ENCODE peak calls at places on chromosome 13, in six cellular contexts. B, K, O, N, J and I are unnamed samples.

GRCh38 chr13:37602743-37603381 is 4.3 kb upstream of the POSTN start:
- DNase-seq in B (no peak), K (peak; percentile 19), N (no peak), O (no peak), J (peak; percentile 52), I (no peak)

GRCh38 chr13:37326319-37326718 is 220.9 kb upstream of the CSNK1A1L start:
- DNase-seq in O (no peak), J (peak; percentile 35), B (no peak), N (no peak), K (no peak), I (no peak)

GRCh38 chr13:91740811-91741210 is 342.4 kb downstream of the GPC5 start:
- DNase-seq in J (no peak), K (no peak), N (no peak), B (no peak), O (no peak), I (no peak)

GRCh38 chr13:113170503-113170902 is 12.1 kb downstream of the PROZ start:
- DNase-seq in K (no peak), N (no peak), J (no peak), B (no peak), O (no peak), I (no peak)

GRCh38 chr13:40340368-40341085 is 325.9 kb downstream of the FOXO1 start:
- DNase-seq in K (no peak), O (no peak), N (no peak), B (no peak), J (peak; percentile 3), I (no peak)

GRCh38 chr13:99981115-99982020 is at the start of gene ZIC2:
- DNase-seq in B (no peak), J (no peak), K (no peak), N (no peak), O (peak; percentile 57), I (peak; percentile 61)

GRCh38 chr13:66501187-66501586 is 728.9 kb downstream of the PCDH9 start:
- DNase-seq in K (no peak), N (no peak), B (no peak), J (peak; percentile 4), O (no peak), I (no peak)

GRCh38 chr13:108525867-108526266 is 103.5 kb upstream of the MYO16 start:
- DNase-seq in J (no peak), O (no peak), B (no peak), N (no peak), K (no peak), I (no peak)

GRCh38 chr13:18947376-18947977 is 234.1 kb downstream of the TUBA3C start:
- DNase-seq in K (no peak), J (no peak), N (no peak), O (no peak), B (no peak), I (no peak)

GRCh38 chr13:80338781-80339577 is 1.9 kb downstream of the SPRY2 start:
- DNase-seq in K (no peak), J (peak; percentile 86), N (peak; percentile 66), B (peak; percentile 75), O (peak; percentile 61), I (peak; percentile 56)

GRCh38 chr13:23378009-23378632 is 55.4 kb downstream of the SACS start:
- DNase-seq in K (peak; percentile 73), B (no peak), N (peak; percentile 23), O (no peak), J (peak; percentile 99), I (peak; percentile 31)

GRCh38 chr13:109816979-109817275 is 30.5 kb upstream of the IRS2 start:
- DNase-seq in B (no peak), N (no peak), J (peak; percentile 67), O (no peak), K (no peak), I (no peak)

GRCh38 chr13:36837354-36838092 is 18.5 kb downstream of the RFXAP start:
- DNase-seq in N (no peak), K (no peak), B (no peak), O (no peak), J (no peak), I (no peak)

GRCh38 chr13:65149687-65150086 is 2080.4 kb downstream of the PCDH9 start:
- DNase-seq in B (no peak), N (no peak), J (no peak), O (no peak), K (no peak), I (no peak)

GRCh38 chr13:102617697-102618350 is 21.0 kb downstream of the TPP2 start:
- DNase-seq in K (no peak), N (no peak), J (no peak), B (no peak), O (no peak), I (no peak)

GRCh38 chr13:113937073-113937472 is 36.8 kb downstream of the C13orf46 start:
- DNase-seq in J (no peak), K (no peak), B (no peak), N (no peak), O (no peak), I (no peak)

GRCh38 chr13:83667606-83668005 is 214.7 kb downstream of the SLITRK1 start:
- DNase-seq in K (no peak), N (no peak), B (no peak), O (no peak), J (no peak), I (no peak)

GRCh38 chr13:51814825-51815650 is 11.1 kb upstream of the DHRS12 start:
- DNase-seq in N (no peak), J (peak; percentile 41), O (peak; percentile 73), B (no peak), K (peak; percentile 90), I (peak; percentile 76)

GRCh38 chr13:99983401-99984133 is 2.0 kb downstream of the ZIC2 start:
- DNase-seq in N (no peak), J (no peak), K (no peak), B (no peak), O (peak; percentile 7), I (no peak)

GRCh38 chr13:28527629-28528028 is 32.7 kb upstream of the FLT1 start:
- DNase-seq in O (no peak), K (peak; percentile 55), N (no peak), B (no peak), J (no peak), I (no peak)

GRCh38 chr13:22789027-22789593 is 391.7 kb upstream of the SGCG start:
- DNase-seq in N (no peak), K (no peak), J (no peak), B (no peak), O (no peak), I (no peak)

GRCh38 chr13:35882722-35883497 is 248.3 kb downstream of the DCLK1 start:
- DNase-seq in N (no peak), B (no peak), O (no peak), K (no peak), J (no peak), I (no peak)

GRCh38 chr13:23817136-23817535 is 72.1 kb downstream of the MIPEP start:
- DNase-seq in B (no peak), O (no peak), J (no peak), N (no peak), K (no peak), I (no peak)

GRCh38 chr13:111031531-111031961 is 83.6 kb upstream of the ARHGEF7 start:
- DNase-seq in O (no peak), N (no peak), K (no peak), B (no peak), J (peak; percentile 95), I (no peak)

GRCh38 chr13:110396913-110397379 is 89.9 kb downstream of the COL4A2 start:
- DNase-seq in J (peak; percentile 100), O (no peak), K (no peak), N (peak; percentile 90), B (peak; percentile 77), I (no peak)

GRCh38 chr13:41668130-41668757 is 210.9 kb downstream of the RGCC start:
- DNase-seq in N (peak; percentile 63), O (peak; percentile 49), K (peak; percentile 89), B (no peak), J (peak; percentile 95), I (peak; percentile 44)

GRCh38 chr13:111413407-111414187 is 93.2 kb downstream of the TEX29 start:
- DNase-seq in J (no peak), O (no peak), B (no peak), K (no peak), N (no peak), I (no peak)

GRCh38 chr13:42760949-42761348 is 20.4 kb upstream of the FAM216B start:
- DNase-seq in B (no peak), J (no peak), O (no peak), N (no peak), K (no peak), I (no peak)

GRCh38 chr13:74452176-74452575 is 318.0 kb upstream of the KLF12 start:
- DNase-seq in J (no peak), B (no peak), O (no peak), K (no peak), N (no peak), I (no peak)

GRCh38 chr13:79810671-79811070 is 329.7 kb downstream of the NDFIP2 start:
- DNase-seq in J (peak; percentile 71), N (no peak), O (no peak), K (no peak), B (no peak), I (no peak)

GRCh38 chr13:45873491-45874360 is 22.2 kb upstream of the SIAH3 start:
- DNase-seq in N (no peak), O (no peak), B (no peak), K (no peak), J (peak; percentile 25), I (no peak)

GRCh38 chr13:95298971-95299627 is 2.2 kb downstream of the ABCC4 start:
- DNase-seq in J (peak; percentile 43), N (no peak), K (no peak), O (no peak), B (no peak), I (peak; percentile 21)

GRCh38 chr13:95301135-95301946 is at the start of gene ABCC4:
- DNase-seq in N (peak; percentile 24), B (peak; percentile 69), J (peak; percentile 72), K (peak; percentile 72), O (peak; percentile 63), I (peak; percentile 94)

GRCh38 chr13:95300625-95301134 is 571 bp downstream of the ABCC4 start:
- DNase-seq in O (peak; percentile 20), B (peak; percentile 49), N (peak; percentile 25), J (peak; percentile 59), K (peak; percentile 54), I (peak; percentile 83)

GRCh38 chr13:95304446-95304845 is 3.2 kb upstream of the ABCC4 start:
- DNase-seq in J (no peak), O (no peak), K (peak; percentile 4), B (no peak), N (no peak), I (no peak)

GRCh38 chr13:95301947-95302386 is 716 bp upstream of the ABCC4 start:
- DNase-seq in O (no peak), J (no peak), B (no peak), K (no peak), N (no peak), I (no peak)
- TF ChIP-seq CTCF in O (no peak), J (peak; percentile 10), B (no peak), K (no peak), N (no peak), I (no peak)

GRCh38 chr13:50340146-50340545 is 324.9 kb downstream of the KCNRG start:
- DNase-seq in N (no peak), J (no peak), K (no peak), B (no peak), O (no peak), I (no peak)
- TF ChIP-seq CTCF in N (no peak), J (no peak), K (no peak), B (no peak), O (no peak), I (no peak)

GRCh38 chr13:50512602-50513527 is 330.6 kb downstream of the DLEU7 start:
- DNase-seq in N (peak; percentile 33), O (no peak), K (peak; percentile 95), J (peak; percentile 62), B (peak; percentile 65), I (peak; percentile 45)
- TF ChIP-seq CTCF in N (no peak), O (no peak), K (peak; percentile 68), J (no peak), B (no peak), I (no peak)

GRCh38 chr13:20064128-20064527 is 96.7 kb downstream of the GJA3 start:
- DNase-seq in O (no peak), K (no peak), N (no peak), J (no peak), B (no peak), I (no peak)
- TF ChIP-seq CTCF in O (no peak), K (no peak), N (no peak), J (no peak), B (no peak), I (no peak)